ENCODE peak calls at places on chromosomes 12 and 14, in ten cellular contexts. F, X, O, S, G, E, U, R, V and M are unnamed samples.

GRCh38 chr12:54173906-54174471 is 14.8 kb downstream of the SMUG1 start:
- DNase-seq in G (no peak), S (no peak), E (no peak), R (no peak), U (no peak), F (no peak), V (no peak), O (no peak), X (peak), M (no peak)

GRCh38 chr14:91173867-91174266 is 60.0 kb downstream of the DGLUCY start:
- DNase-seq in R (no peak), O (no peak), V (no peak), E (no peak), U (no peak), X (no peak), F (no peak), S (no peak), G (no peak), M (no peak)

GRCh38 chr12:8780389-8780788 is 42.0 kb upstream of the A2ML1 start:
- DNase-seq in X (peak), S (no peak), F (no peak), R (no peak), V (no peak), O (peak), U (no peak), G (peak), E (no peak), M (no peak)

GRCh38 chr12:123519151-123520001 is 14.1 kb downstream of the RILPL1 start:
- DNase-seq in U (no peak), V (peak), O (peak), F (no peak), X (peak), G (peak), R (no peak), E (peak), S (no peak), M (no peak)

GRCh38 chr12:10722502-10722904 is 620 bp downstream of the YBX3 start:
- DNase-seq in G (peak), R (no peak), V (peak), X (peak), F (peak), S (peak), U (no peak), O (peak), E (peak), M (peak)

GRCh38 chr14:33986804-33987203 is 35.9 kb upstream of the EGLN3 start:
- DNase-seq in G (peak), F (no peak), V (no peak), X (no peak), U (no peak), S (no peak), E (no peak), R (no peak), O (peak), M (no peak)

GRCh38 chr14:77641207-77641533 is 24.7 kb upstream of the SPTLC2 start:
- DNase-seq in V (no peak), X (no peak), G (no peak), U (no peak), R (peak), E (no peak), S (no peak), O (no peak), F (no peak), M (no peak)

GRCh38 chr12:111410229-111411186 is 4.8 kb downstream of the SH2B3 start:
- DNase-seq in F (no peak), V (peak), O (peak), R (no peak), U (no peak), G (no peak), E (no peak), S (no peak), X (no peak), M (no peak)

GRCh38 chr14:61229475-61229888 is 51.7 kb downstream of the TMEM30B start:
- DNase-seq in G (no peak), X (peak), U (no peak), V (no peak), R (no peak), F (no peak), S (no peak), O (no peak), E (no peak), M (no peak)

GRCh38 chr12:807041-807717 is 54.8 kb downstream of the WNK1 start:
- DNase-seq in X (no peak), R (no peak), U (no peak), V (no peak), F (no peak), S (no peak), G (no peak), E (no peak), O (no peak), M (no peak)

GRCh38 chr12:52442600-52443061 is 8.5 kb upstream of the KRT75 start:
- DNase-seq in F (no peak), V (peak), U (peak), X (no peak), S (no peak), R (no peak), O (peak), G (peak), E (no peak), M (no peak)

GRCh38 chr12:65935906-65936528 is 111.7 kb downstream of the HMGA2 start:
- DNase-seq in E (no peak), O (no peak), G (no peak), X (no peak), R (no peak), U (no peak), F (no peak), S (no peak), V (no peak), M (no peak)

GRCh38 chr12:6464531-6464930 is 5.9 kb downstream of the VAMP1 start:
- DNase-seq in S (no peak), R (no peak), X (no peak), F (no peak), O (no peak), E (no peak), G (no peak), V (no peak), U (no peak), M (no peak)

GRCh38 chr12:121830588-121831265 is 26.9 kb downstream of the SETD1B start:
- DNase-seq in F (no peak), X (no peak), S (no peak), R (no peak), O (no peak), U (no peak), E (no peak), G (no peak), V (no peak), M (no peak)

GRCh38 chr12:7749442-7749841 is 2.3 kb upstream of the CLEC4C start:
- DNase-seq in X (no peak), R (no peak), V (no peak), S (no peak), O (no peak), G (no peak), E (no peak), F (no peak), U (no peak), M (no peak)

GRCh38 chr14:61260939-61261776 is 20.0 kb downstream of the TMEM30B start:
- DNase-seq in O (peak), G (peak), V (no peak), E (no peak), U (no peak), S (no peak), R (no peak), X (peak), F (no peak), M (no peak)

GRCh38 chr12:3362751-3363150 is 128.3 kb upstream of the PRMT8 start:
- DNase-seq in X (no peak), V (no peak), O (no peak), G (no peak), S (no peak), U (no peak), E (no peak), R (no peak), F (no peak), M (no peak)

GRCh38 chr12:26557326-26557725 is 275.7 kb downstream of the ITPR2 start:
- DNase-seq in S (no peak), G (no peak), O (no peak), X (no peak), V (no peak), R (no peak), E (no peak), F (no peak), U (no peak), M (no peak)

GRCh38 chr12:91931110-91931509 is 214.5 kb downstream of the BTG1 start:
- DNase-seq in F (no peak), V (no peak), R (no peak), O (peak), E (no peak), S (no peak), U (no peak), G (no peak), X (no peak), M (no peak)

GRCh38 chr14:77355811-77356210 is 21.1 kb downstream of the TMED8 start:
- DNase-seq in S (no peak), R (no peak), E (no peak), U (no peak), X (no peak), G (no peak), O (no peak), V (no peak), F (no peak), M (no peak)

GRCh38 chr12:128798543-128799341 is 25.0 kb downstream of the SLC15A4 start:
- DNase-seq in G (no peak), E (no peak), R (no peak), X (no peak), F (no peak), O (peak), U (no peak), V (no peak), S (no peak), M (no peak)

GRCh38 chr14:105526781-105527380 is 498 bp downstream of the TMEM121 start:
- DNase-seq in X (peak), V (no peak), S (no peak), O (peak), E (peak), F (no peak), R (no peak), U (no peak), G (no peak), M (no peak)

GRCh38 chr14:105485720-105486332 is 860 bp upstream of the CRIP1 start:
- DNase-seq in O (no peak), U (no peak), E (no peak), R (no peak), X (no peak), V (peak), G (no peak), S (no peak), F (peak), M (no peak)

GRCh38 chr12:108969622-108970021 is 51.2 kb downstream of the SVOP start:
- DNase-seq in R (no peak), O (no peak), V (no peak), G (no peak), E (no peak), S (no peak), U (no peak), X (no peak), F (no peak), M (no peak)

GRCh38 chr12:86247871-86248270 is 8.3 kb downstream of the MGAT4C start:
- DNase-seq in U (no peak), X (no peak), S (no peak), G (no peak), O (no peak), V (no peak), F (no peak), R (no peak), E (no peak), M (no peak)

GRCh38 chr14:78758333-78758732 is 588.2 kb downstream of the NRXN3 start:
- DNase-seq in V (no peak), E (no peak), S (no peak), X (peak), U (no peak), O (peak), R (no peak), F (no peak), G (no peak), M (no peak)

GRCh38 chr14:75283162-75283883 is 4.7 kb downstream of the FOS start:
- DNase-seq in O (no peak), X (no peak), U (no peak), G (no peak), R (no peak), E (no peak), F (no peak), S (no peak), V (peak), M (no peak)

GRCh38 chr12:118689793-118690192 is 291.5 kb upstream of the SRRM4 start:
- DNase-seq in U (no peak), R (no peak), G (no peak), O (no peak), E (no peak), F (no peak), S (no peak), X (no peak), V (no peak), M (no peak)

GRCh38 chr12:68428724-68429580 is 96.8 kb upstream of the MDM1 start:
- DNase-seq in F (no peak), O (peak), U (no peak), R (no peak), E (no peak), V (no peak), G (no peak), S (no peak), X (no peak), M (no peak)

GRCh38 chr12:122888232-122888752 is 7.6 kb downstream of the VPS37B start:
- DNase-seq in S (no peak), O (peak), R (peak), F (peak), G (no peak), V (peak), X (peak), E (no peak), U (no peak), M (no peak)

GRCh38 chr12:9406564-9407424 is 198.6 kb upstream of the PZP start:
- DNase-seq in E (no peak), X (no peak), U (no peak), S (no peak), O (no peak), G (no peak), V (no peak), R (no peak), F (no peak), M (no peak)

GRCh38 chr12:21934173-21934572 is 7.1 kb downstream of the ABCC9 start:
- DNase-seq in E (no peak), F (no peak), U (no peak), V (no peak), R (no peak), X (no peak), G (no peak), S (no peak), O (peak), M (no peak)

GRCh38 chr12:98516184-98516873 is 939 bp downstream of the TMPO start:
- DNase-seq in U (no peak), F (peak), G (peak), R (peak), V (peak), S (peak), O (peak), X (peak), E (peak), M (peak)

GRCh38 chr14:101721111-101721510 is 40.4 kb upstream of the PPP2R5C start:
- DNase-seq in X (no peak), O (no peak), R (no peak), V (no peak), S (no peak), G (no peak), E (no peak), U (no peak), F (no peak), M (no peak)

GRCh38 chr12:98317939-98318899 is 197.2 kb upstream of the TMPO start:
- DNase-seq in O (no peak), S (no peak), F (no peak), X (no peak), R (no peak), E (no peak), V (no peak), U (no peak), G (no peak), M (no peak)

GRCh38 chr12:23536293-23536692 is 413.2 kb downstream of the SOX5 start:
- DNase-seq in X (peak), E (no peak), G (no peak), U (no peak), R (no peak), S (no peak), V (no peak), O (no peak), F (no peak), M (no peak)